ENCODE peak calls at places on chromosomes 7 and 10, in ten cellular contexts. L, Z, Y, M, N, P, G, H, Q and R are unnamed samples.

GRCh38 chr10:3043512-3044368 is 23.6 kb upstream of the PFKP start:
- DNase-seq in L (peak), Z (peak), Y (peak), M (peak), N (peak), P (peak), G (peak), H (peak), Q (peak), R (no peak)

GRCh38 chr7:117479480-117480224 is at the start of gene CFTR:
- DNase-seq in L (no peak), Z (no peak), Y (no peak), M (no peak), N (no peak), P (no peak), G (no peak), H (no peak), Q (no peak), R (peak)

GRCh38 chr10:117719558-117719957 is 177.0 kb downstream of the EMX2 start:
- DNase-seq in L (no peak), Z (no peak), Y (no peak), M (no peak), N (no peak), P (no peak), G (no peak), H (no peak), Q (no peak), R (no peak)

GRCh38 chr10:79446451-79447020 is 1.1 kb upstream of the ZCCHC24 start:
- DNase-seq in L (no peak), Z (no peak), Y (peak), M (peak), N (no peak), P (no peak), G (no peak), H (no peak), Q (peak), R (peak)

GRCh38 chr10:102241037-102241443 is 272 bp downstream of the PITX3 start:
- DNase-seq in L (no peak), Z (no peak), Y (no peak), M (no peak), N (no peak), P (no peak), G (no peak), H (no peak), Q (no peak), R (no peak)

GRCh38 chr10:6037975-6038624 is 24.1 kb downstream of the IL2RA start:
- DNase-seq in L (no peak), Z (no peak), Y (no peak), M (no peak), N (no peak), P (no peak), G (no peak), H (peak), Q (no peak), R (no peak)

GRCh38 chr10:24952146-24952700 is at the start of gene PRTFDC1:
- DNase-seq in L (peak), Z (peak), Y (peak), M (peak), N (no peak), P (peak), G (no peak), H (peak), Q (peak), R (peak)

GRCh38 chr10:106086391-106086790 is 1078.1 kb downstream of the SORCS1 start:
- DNase-seq in L (no peak), Z (no peak), Y (no peak), M (no peak), N (no peak), P (no peak), G (no peak), H (no peak), Q (no peak), R (no peak)

GRCh38 chr10:133442967-133443924 is 10.5 kb upstream of the SCART1 start:
- DNase-seq in L (no peak), Z (no peak), Y (no peak), M (no peak), N (no peak), P (no peak), G (no peak), H (no peak), Q (no peak), R (no peak)

GRCh38 chr7:150737265-150738055 is at the start of gene GIMAP5:
- DNase-seq in L (no peak), Z (no peak), Y (no peak), M (peak), N (no peak), P (no peak), G (no peak), H (no peak), Q (no peak), R (no peak)

GRCh38 chr7:151655555-151655954 is 135.9 kb upstream of the RHEB start:
- DNase-seq in L (no peak), Z (no peak), Y (no peak), M (no peak), N (no peak), P (no peak), G (no peak), H (no peak), Q (no peak), R (no peak)

GRCh38 chr10:51709324-51709972 is 10.1 kb upstream of the CSTF2T start:
- DNase-seq in L (no peak), Z (no peak), Y (no peak), M (no peak), N (no peak), P (no peak), G (no peak), H (no peak), Q (no peak), R (no peak)

GRCh38 chr7:47232751-47233412 is 349.0 kb downstream of the TNS3 start:
- DNase-seq in L (no peak), Z (no peak), Y (no peak), M (no peak), N (no peak), P (no peak), G (no peak), H (no peak), Q (peak), R (no peak)

GRCh38 chr10:3468919-3469638 is 296.5 kb upstream of the PITRM1 start:
- DNase-seq in L (no peak), Z (no peak), Y (no peak), M (no peak), N (peak), P (no peak), G (peak), H (no peak), Q (peak), R (no peak)

GRCh38 chr7:155778349-155778748 is 33.9 kb downstream of the SHH start:
- DNase-seq in L (no peak), Z (no peak), Y (no peak), M (no peak), N (no peak), P (no peak), G (no peak), H (peak), Q (no peak), R (no peak)

GRCh38 chr7:65373608-65374351 is at the start of gene ZNF92:
- DNase-seq in L (peak), Z (peak), Y (peak), M (peak), N (peak), P (peak), G (peak), H (peak), Q (peak), R (peak)

GRCh38 chr7:140242057-140243031 is 65.6 kb upstream of the KDM7A start:
- DNase-seq in L (no peak), Z (no peak), Y (no peak), M (no peak), N (no peak), P (no peak), G (peak), H (no peak), Q (peak), R (no peak)

GRCh38 chr10:60967854-60968484 is 24.0 kb upstream of the RHOBTB1 start:
- DNase-seq in L (no peak), Z (no peak), Y (no peak), M (no peak), N (no peak), P (no peak), G (no peak), H (peak), Q (no peak), R (no peak)

GRCh38 chr7:76151932-76152331 is 49.8 kb upstream of the SRRM3 start:
- DNase-seq in L (no peak), Z (no peak), Y (no peak), M (no peak), N (no peak), P (no peak), G (no peak), H (no peak), Q (no peak), R (no peak)

GRCh38 chr7:96337519-96337918 is 15.6 kb upstream of the SLC25A13 start:
- DNase-seq in L (no peak), Z (no peak), Y (no peak), M (no peak), N (no peak), P (no peak), G (no peak), H (no peak), Q (no peak), R (no peak)

GRCh38 chr10:271201-271600 is 135.9 kb downstream of the ZMYND11 start:
- DNase-seq in L (no peak), Z (no peak), Y (no peak), M (no peak), N (no peak), P (no peak), G (no peak), H (no peak), Q (no peak), R (no peak)

GRCh38 chr7:104267701-104268368 is 60.0 kb upstream of the ORC5 start:
- DNase-seq in L (no peak), Z (no peak), Y (no peak), M (no peak), N (peak), P (peak), G (peak), H (no peak), Q (peak), R (no peak)

GRCh38 chr10:80351220-80351619 is 5.3 kb downstream of the DYDC1 start:
- DNase-seq in L (no peak), Z (no peak), Y (no peak), M (no peak), N (no peak), P (no peak), G (no peak), H (no peak), Q (no peak), R (no peak)

GRCh38 chr10:44975487-44976331 is 2.9 kb downstream of the DEPP1 start:
- DNase-seq in L (no peak), Z (peak), Y (no peak), M (no peak), N (no peak), P (peak), G (no peak), H (no peak), Q (peak), R (no peak)

GRCh38 chr10:103069453-103070331 is 123.4 kb downstream of the NT5C2 start:
- DNase-seq in L (peak), Z (peak), Y (peak), M (peak), N (peak), P (peak), G (peak), H (peak), Q (peak), R (peak)

GRCh38 chr10:132293416-132294195 is 14.1 kb downstream of the STK32C start:
- DNase-seq in L (no peak), Z (no peak), Y (no peak), M (no peak), N (no peak), P (no peak), G (no peak), H (no peak), Q (no peak), R (no peak)

GRCh38 chr10:35940067-35940989 is 298.2 kb upstream of the FZD8 start:
- DNase-seq in L (no peak), Z (peak), Y (no peak), M (no peak), N (no peak), P (peak), G (no peak), H (no peak), Q (peak), R (no peak)

GRCh38 chr7:151024435-151025056 is at the start of gene ATG9B:
- DNase-seq in L (no peak), Z (no peak), Y (no peak), M (no peak), N (no peak), P (no peak), G (no peak), H (no peak), Q (no peak), R (no peak)

GRCh38 chr10:35638116-35638515 is 4.0 kb downstream of the FZD8 start:
- DNase-seq in L (no peak), Z (no peak), Y (no peak), M (no peak), N (no peak), P (no peak), G (no peak), H (no peak), Q (no peak), R (no peak)

GRCh38 chr7:116316838-116317612 is 106.7 kb downstream of the TES start:
- DNase-seq in L (peak), Z (no peak), Y (peak), M (no peak), N (peak), P (no peak), G (no peak), H (peak), Q (no peak), R (peak)

GRCh38 chr7:86280150-86280549 is 363.6 kb upstream of the GRM3 start:
- DNase-seq in L (no peak), Z (no peak), Y (no peak), M (no peak), N (no peak), P (no peak), G (no peak), H (no peak), Q (no peak), R (no peak)

GRCh38 chr10:128047337-128047736 is 78.9 kb downstream of the MKI67 start:
- DNase-seq in L (no peak), Z (no peak), Y (no peak), M (peak), N (peak), P (no peak), G (peak), H (peak), Q (no peak), R (no peak)

GRCh38 chr10:89210794-89211425 is 3.8 kb upstream of the CH25H start:
- DNase-seq in L (no peak), Z (no peak), Y (no peak), M (no peak), N (no peak), P (no peak), G (no peak), H (no peak), Q (no peak), R (no peak)

GRCh38 chr7:128921866-128922440 is 11.4 kb upstream of the KCP start:
- DNase-seq in L (no peak), Z (no peak), Y (no peak), M (no peak), N (no peak), P (no peak), G (no peak), H (no peak), Q (no peak), R (no peak)

GRCh38 chr7:95886501-95887090 is 114.2 kb downstream of the DYNC1I1 start:
- DNase-seq in L (no peak), Z (peak), Y (no peak), M (no peak), N (peak), P (peak), G (no peak), H (no peak), Q (no peak), R (no peak)

GRCh38 chr7:76512941-76513816 is 2.8 kb downstream of the UPK3B start:
- DNase-seq in L (no peak), Z (no peak), Y (no peak), M (no peak), N (peak), P (no peak), G (no peak), H (no peak), Q (no peak), R (no peak)